ENCODE peak calls at places on chromosomes 13 and 19, in eight cellular contexts. F is neural progenitor cell; B is IMR-90; Q is fibroblast of lung; L is mammary epithelial cell; Y is BE2C; Z is CD8-positive, alpha-beta T cell; U is cardiac muscle cell. R is an unnamed sample.

GRCh38 chr13:94325660-94326059 is 153.8 kb downstream of the DCT start:
- DNase-seq in F (no peak), B (peak; percentile 17), Q (peak; percentile 65), L (no peak), Y (no peak), Z (no peak), U (peak; percentile 60), R (no peak)

GRCh38 chr13:40430234-40430633 is 236.2 kb downstream of the FOXO1 start:
- DNase-seq in F (peak; percentile 73), B (no peak), Q (no peak), L (no peak), Y (no peak), Z (no peak), U (no peak), R (peak; percentile 27)

GRCh38 chr19:4624733-4625362 is 14.5 kb upstream of the TNFAIP8L1 start:
- DNase-seq in F (peak; percentile 61), B (peak; percentile 32), Q (no peak), L (peak; percentile 37), Y (peak; percentile 32), Z (no peak), U (peak; percentile 41), R (no peak)

GRCh38 chr13:105170438-105170837 is 1365.0 kb downstream of the EFNB2 start:
- DNase-seq in F (no peak), B (no peak), Q (no peak), L (no peak), Y (no peak), Z (no peak), U (no peak), R (no peak)

GRCh38 chr19:6047256-6047655 is 63.0 kb downstream of the RFX2 start:
- DNase-seq in F (no peak), B (no peak), Q (no peak), L (no peak), Y (no peak), Z (peak; percentile 6), U (no peak), R (no peak)

GRCh38 chr19:46785054-46785979 is 3.1 kb downstream of the SLC1A5 start:
- DNase-seq in F (no peak), B (peak; percentile 38), Q (no peak), L (no peak), Y (no peak), Z (no peak), U (peak; percentile 21), R (no peak)

GRCh38 chr13:76991432-76991795 is 467 bp upstream of the CLN5 start:
- DNase-seq in F (peak; percentile 5), B (no peak), Q (peak; percentile 8), L (peak; percentile 13), Y (no peak), Z (peak; percentile 77), U (no peak), R (no peak)

GRCh38 chr13:46607768-46608553 is 55.0 kb downstream of the LRCH1 start:
- DNase-seq in F (no peak), B (no peak), Q (no peak), L (no peak), Y (no peak), Z (no peak), U (no peak), R (no peak)

GRCh38 chr13:108176685-108177274 is 38.6 kb downstream of the LIG4 start:
- DNase-seq in F (peak; percentile 33), B (peak; percentile 22), Q (no peak), L (peak; percentile 21), Y (peak; percentile 60), Z (peak; percentile 54), U (peak; percentile 29), R (peak; percentile 46)

GRCh38 chr19:5104871-5105351 is 136.0 kb downstream of the KDM4B start:
- DNase-seq in F (no peak), B (no peak), Q (no peak), L (no peak), Y (no peak), Z (no peak), U (no peak), R (no peak)

GRCh38 chr13:29005035-29005434 is 184.9 kb downstream of the MTUS2 start:
- DNase-seq in F (no peak), B (no peak), Q (no peak), L (no peak), Y (no peak), Z (no peak), U (no peak), R (no peak)

GRCh38 chr13:39100996-39101751 is 62.9 kb downstream of the NHLRC3 start:
- DNase-seq in F (no peak), B (no peak), Q (no peak), L (no peak), Y (no peak), Z (no peak), U (peak; percentile 38), R (no peak)

GRCh38 chr13:50340566-50341287 is 325.5 kb downstream of the KCNRG start:
- DNase-seq in F (peak; percentile 21), B (no peak), Q (no peak), L (no peak), Y (no peak), Z (no peak), U (no peak), R (no peak)

GRCh38 chr13:23748591-23748990 is 140.6 kb downstream of the MIPEP start:
- DNase-seq in F (no peak), B (no peak), Q (no peak), L (no peak), Y (no peak), Z (no peak), U (no peak), R (peak; percentile 22)

GRCh38 chr13:84654654-84655244 is 772.5 kb upstream of the SLITRK1 start:
- DNase-seq in F (peak; percentile 87), B (no peak), Q (no peak), L (no peak), Y (no peak), Z (no peak), U (no peak), R (no peak)

GRCh38 chr19:35206379-35206778 is 22.2 kb downstream of the FAM187B start:
- DNase-seq in F (no peak), B (no peak), Q (no peak), L (no peak), Y (no peak), Z (peak; percentile 56), U (no peak), R (no peak)

GRCh38 chr19:35206855-35207254 is 21.7 kb downstream of the FAM187B start:
- DNase-seq in F (no peak), B (no peak), Q (no peak), L (no peak), Y (no peak), Z (peak; percentile 15), U (no peak), R (no peak)

GRCh38 chr19:35204799-35205732 is 23.5 kb downstream of the FAM187B start:
- DNase-seq in F (no peak), B (no peak), Q (no peak), L (no peak), Y (no peak), Z (peak; percentile 14), U (no peak), R (no peak)

GRCh38 chr19:35207391-35207871 is 21.1 kb downstream of the FAM187B start:
- DNase-seq in F (no peak), B (no peak), Q (no peak), L (peak; percentile 48), Y (no peak), Z (peak; percentile 47), U (no peak), R (no peak)

DNA sequence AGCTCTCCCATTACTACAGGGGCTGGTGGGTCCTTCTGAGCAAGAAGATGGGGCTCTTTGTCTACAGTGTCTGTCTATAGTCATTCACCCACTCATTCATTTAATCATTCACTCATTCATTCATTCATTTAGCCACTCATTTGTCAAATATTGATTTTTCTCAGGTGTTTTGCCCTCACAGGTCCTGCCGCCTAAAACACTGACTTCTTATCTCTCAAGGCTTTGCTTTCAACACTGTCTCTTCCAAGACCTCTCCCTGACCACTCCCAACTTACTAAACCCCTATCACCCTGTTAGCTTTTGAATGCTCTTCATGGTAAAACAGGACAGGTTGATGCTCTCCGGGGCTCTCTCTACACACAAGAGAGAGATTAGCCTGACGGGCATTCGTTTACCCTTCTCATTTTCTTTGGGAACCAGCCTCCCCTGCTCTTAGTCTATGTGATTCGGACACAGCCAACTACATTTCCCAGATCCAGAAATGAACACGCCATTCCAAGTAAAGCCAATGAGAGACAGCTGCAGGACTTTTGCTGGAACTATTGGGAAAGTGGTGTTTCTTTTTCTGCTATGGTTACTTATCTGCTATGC is 22.7 kb downstream of the FAM187B start:
- DNase-seq in F (no peak), B (no peak), Q (no peak), L (no peak), Y (no peak), Z (no peak), U (no peak), R (no peak)
- H3K4me1 ChIP-seq in F (peaks cover 12% of the 10 kb centered on the region), B (no peaks in the 10 kb centered on the region), Q (no peaks in the 10 kb centered on the region), L (no peaks in the 10 kb centered on the region), Y (no peaks in the 10 kb centered on the region), Z (peaks cover 65% of the 10 kb centered on the region), U (peaks cover 15% of the 10 kb centered on the region), R (no peaks in the 10 kb centered on the region)

GRCh38 chr19:39430675-39431593 is 4.8 kb downstream of the RPS16 start:
- DNase-seq in F (no peak), B (peak; percentile 100), Q (peak; percentile 99), L (peak; percentile 39), Y (no peak), Z (peak; percentile 51), U (peak; percentile 98), R (no peak)
- H3K4me1 ChIP-seq in F (peaks cover 21% of the 10 kb centered on the region), B (peaks cover 23% of the 10 kb centered on the region), Q (peaks cover 23% of the 10 kb centered on the region), L (peaks cover 11% of the 10 kb centered on the region), Y (peaks cover 3% of the 10 kb centered on the region), Z (peaks cover 18% of the 10 kb centered on the region), U (peaks cover 15% of the 10 kb centered on the region), R (peaks cover 17% of the 10 kb centered on the region)

DNA sequence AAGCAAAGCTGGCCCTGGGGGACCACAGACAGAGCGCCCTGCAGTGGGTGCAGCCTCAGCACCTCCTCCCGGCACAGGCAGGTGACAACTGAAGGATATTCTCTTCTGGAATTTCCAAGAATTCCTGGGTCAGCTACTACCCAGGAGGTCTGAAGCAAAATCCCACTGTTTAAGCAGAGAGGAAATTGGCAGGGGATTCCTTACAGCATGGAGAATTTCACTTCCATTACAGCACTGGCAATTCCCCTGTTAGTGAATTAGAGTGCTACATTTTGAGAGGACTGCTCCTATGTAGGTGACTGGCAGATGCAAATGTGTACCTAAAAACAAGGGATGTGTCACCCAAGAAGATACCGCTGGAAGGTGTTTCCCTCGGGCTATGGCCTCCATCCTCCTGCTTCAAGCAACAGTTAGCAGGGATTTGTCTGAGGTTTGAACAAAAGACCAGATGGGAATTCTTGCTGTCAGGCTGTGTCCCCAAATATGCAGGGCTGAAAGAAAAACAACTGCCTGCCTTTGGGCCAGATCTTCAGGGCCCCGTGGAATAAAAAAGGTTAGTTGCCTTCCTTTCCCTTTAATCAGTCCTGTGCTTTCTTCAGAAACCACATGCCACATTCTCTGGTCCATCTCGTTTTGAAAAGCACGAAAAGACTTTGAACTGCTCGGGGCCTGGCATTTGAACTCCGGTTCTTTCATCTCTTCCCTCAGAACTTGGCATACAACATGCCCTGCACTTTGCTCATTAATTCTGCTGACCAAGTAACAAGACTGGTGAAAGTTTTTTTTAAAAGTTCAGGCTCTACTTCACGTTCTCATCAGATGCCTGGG is 296.4 kb downstream of the DNAJC15 start:
- DNase-seq in F (peak; percentile 57), B (no peak), Q (peak; percentile 43), L (no peak), Y (no peak), Z (no peak), U (no peak), R (no peak)
- H3K4me1 ChIP-seq in F (peaks cover 41% of the 10 kb centered on the region), B (no peaks in the 10 kb centered on the region), Q (no peaks in the 10 kb centered on the region), L (peaks cover 2% of the 10 kb centered on the region), Y (peaks cover 18% of the 10 kb centered on the region), Z (no peaks in the 10 kb centered on the region), U (peaks cover 15% of the 10 kb centered on the region), R (peaks cover 14% of the 10 kb centered on the region)

DNA sequence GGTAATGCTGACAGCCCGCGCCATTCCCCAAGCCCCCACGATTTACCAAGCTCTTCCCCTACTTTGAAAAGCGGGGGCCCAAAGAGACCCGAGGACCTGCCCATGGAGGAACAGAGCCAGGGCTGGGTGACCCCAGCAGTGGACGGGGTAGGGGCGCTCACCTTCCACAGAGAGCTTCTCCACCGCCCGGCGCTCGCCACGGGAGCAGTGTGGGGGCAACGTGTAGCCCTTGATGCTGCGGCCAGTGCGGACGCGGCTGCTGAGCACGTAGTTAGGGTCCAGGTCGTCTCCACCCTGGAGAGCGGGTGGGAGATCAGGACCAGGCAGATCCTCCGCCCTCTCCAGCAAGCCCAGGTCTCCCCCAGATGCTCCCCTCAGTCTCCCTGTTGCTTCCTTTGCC is 7.4 kb downstream of the CKM start:
- DNase-seq in F (no peak), B (no peak), Q (no peak), L (no peak), Y (no peak), Z (no peak), U (no peak), R (no peak)
- H3K4me1 ChIP-seq in F (no peaks in the 10 kb centered on the region), B (no peaks in the 10 kb centered on the region), Q (no peaks in the 10 kb centered on the region), L (no peaks in the 10 kb centered on the region), Y (no peaks in the 10 kb centered on the region), Z (no peaks in the 10 kb centered on the region), U (no peaks in the 10 kb centered on the region), R (no peaks in the 10 kb centered on the region)